ENCODE peak calls at places on chromosome 3, in eight cellular contexts. V is CD4-positive, alpha-beta memory T cell; Q is tibial nerve; R is CD8-positive, alpha-beta memory T cell; U is heart right ventricle; E is tibial artery; L is thoracic aorta; Z is IMR-90. M is an unnamed sample. For H3K4me1, the result is how much of the 10 kb centered on the place peaks cover.

GRCh38 chr3:55690746-55691540 is 203.8 kb upstream of the WNT5A start:
- DNase-seq in V (no peak), Q (no peak), R (no peak), U (no peak), E (no peak), L (no peak), Z (no peak), M (no peak)

GRCh38 chr3:25910997-25911396 is 121.1 kb downstream of the OXSM start:
- DNase-seq in V (peak), Q (peak), R (no peak), U (no peak), E (no peak), L (no peak), Z (peak), M (no peak)

GRCh38 chr3:193812078-193812725 is 219.2 kb downstream of the OPA1 start:
- DNase-seq in V (no peak), Q (no peak), R (no peak), U (no peak), E (no peak), L (no peak), Z (no peak), M (no peak)

GRCh38 chr3:64896173-64896925 is 208.5 kb upstream of the ADAMTS9 start:
- DNase-seq in V (no peak), Q (no peak), R (no peak), U (no peak), E (no peak), L (no peak), Z (no peak), M (no peak)

GRCh38 chr3:133535971-133536634 is 37.4 kb upstream of the CDV3 start:
- DNase-seq in V (no peak), Q (peak), R (no peak), U (peak), E (peak), L (no peak), Z (peak), M (peak)

GRCh38 chr3:193078996-193079731 is 161.5 kb upstream of the MB21D2 start:
- DNase-seq in V (no peak), Q (no peak), R (no peak), U (no peak), E (no peak), L (no peak), Z (no peak), M (no peak)

GRCh38 chr3:197333901-197334639 is 35.7 kb upstream of the DLG1 start:
- DNase-seq in V (no peak), Q (no peak), R (no peak), U (no peak), E (no peak), L (no peak), Z (no peak), M (no peak)

GRCh38 chr3:133371181-133371580 is 28.7 kb upstream of the BFSP2 start:
- DNase-seq in V (no peak), Q (no peak), R (no peak), U (no peak), E (no peak), L (no peak), Z (no peak), M (no peak)

GRCh38 chr3:33803252-33803651 is 4.8 kb downstream of the PDCD6IP start:
- DNase-seq in V (no peak), Q (no peak), R (no peak), U (no peak), E (no peak), L (no peak), Z (no peak), M (no peak)

GRCh38 chr3:141552440-141552991 is 65.7 kb downstream of the RASA2 start:
- DNase-seq in V (no peak), Q (no peak), R (no peak), U (no peak), E (no peak), L (no peak), Z (peak), M (no peak)

GRCh38 chr3:50299929-50300680 is 900 bp upstream of the HYAL3 start:
- DNase-seq in V (no peak), Q (no peak), R (no peak), U (no peak), E (no peak), L (no peak), Z (peak), M (no peak)

GRCh38 chr3:66452247-66453040 is 48.4 kb downstream of the LRIG1 start:
- DNase-seq in V (no peak), Q (peak), R (no peak), U (no peak), E (peak), L (no peak), Z (no peak), M (no peak)

GRCh38 chr3:66450389-66451022 is 50.3 kb downstream of the LRIG1 start:
- DNase-seq in V (no peak), Q (peak), R (no peak), U (peak), E (peak), L (no peak), Z (peak), M (no peak)

GRCh38 chr3:66454464-66454859 is 46.4 kb downstream of the LRIG1 start:
- DNase-seq in V (no peak), Q (no peak), R (no peak), U (no peak), E (no peak), L (no peak), Z (no peak), M (no peak)

GRCh38 chr3:66456711-66457173 is 44.1 kb downstream of the LRIG1 start:
- DNase-seq in V (no peak), Q (no peak), R (peak), U (peak), E (no peak), L (no peak), Z (no peak), M (no peak)

GRCh38 chr3:66453525-66454463 is 47.0 kb downstream of the LRIG1 start:
- DNase-seq in V (no peak), Q (no peak), R (no peak), U (no peak), E (peak), L (no peak), Z (no peak), M (no peak)
- H3K4me1 ChIP-seq in V (under half), Q (under half), R (under half), U (half or more), E (half or more), L (half or more), Z (under half), M (under half)

GRCh38 chr3:169777822-169778221 is 4.6 kb downstream of the MYNN start:
- DNase-seq in V (no peak), Q (no peak), R (no peak), U (no peak), E (no peak), L (no peak), Z (no peak), M (no peak)

GRCh38 chr3:169772530-169772950 is 656 bp upstream of the MYNN start:
- DNase-seq in V (no peak), Q (peak), R (peak), U (peak), E (peak), L (no peak), Z (peak), M (peak)

GRCh38 chr3:169771651-169772529 is 1.3 kb upstream of the MYNN start:
- DNase-seq in V (peak), Q (peak), R (peak), U (peak), E (peak), L (no peak), Z (peak), M (peak)

GRCh38 chr3:169772951-169773816 is at the start of gene MYNN:
- DNase-seq in V (peak), Q (peak), R (peak), U (peak), E (peak), L (peak), Z (peak), M (peak)

GRCh38 chr3:169774186-169774585 is 990 bp downstream of the MYNN start:
- DNase-seq in V (no peak), Q (no peak), R (no peak), U (no peak), E (no peak), L (no peak), Z (peak), M (no peak)
- H3K4me3 ChIP-seq in V (no peak), Q (no peak), R (peak), U (peak), E (peak), L (peak), Z (peak), M (peak)

GRCh38 chr3:178761461-178761860 is 225.2 kb downstream of the KCNMB2 start:
- DNase-seq in V (no peak), Q (no peak), R (no peak), U (no peak), E (no peak), L (no peak), Z (no peak), M (no peak)

GRCh38 chr3:178768072-178768864 is 232.0 kb downstream of the KCNMB2 start:
- DNase-seq in V (no peak), Q (no peak), R (no peak), U (no peak), E (no peak), L (no peak), Z (no peak), M (no peak)

GRCh38 chr3:178762382-178762781 is 226.1 kb downstream of the KCNMB2 start:
- DNase-seq in V (no peak), Q (no peak), R (no peak), U (no peak), E (no peak), L (no peak), Z (no peak), M (no peak)

GRCh38 chr3:178767558-178767957 is 231.3 kb downstream of the KCNMB2 start:
- DNase-seq in V (no peak), Q (no peak), R (no peak), U (no peak), E (no peak), L (no peak), Z (no peak), M (no peak)

DNA sequence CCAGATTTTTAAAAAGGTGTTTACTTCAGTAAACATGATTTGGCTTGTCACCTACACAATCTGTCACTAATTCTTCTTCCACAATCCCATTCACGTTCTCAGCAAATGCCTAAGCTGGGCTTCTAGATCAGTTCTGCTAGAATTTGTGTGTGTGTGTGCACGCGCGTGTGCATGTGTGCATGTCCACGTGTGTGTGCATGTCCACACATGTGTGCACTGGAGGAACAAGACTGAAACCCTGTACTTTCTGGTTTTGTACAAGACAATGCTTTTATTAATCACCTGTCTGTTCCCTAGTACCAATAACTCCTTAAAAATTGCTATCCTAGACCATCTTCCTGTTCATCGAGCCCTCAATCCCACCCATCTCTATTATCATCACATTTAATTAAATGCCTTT is 229.2 kb downstream of the KCNMB2 start:
- DNase-seq in V (no peak), Q (no peak), R (no peak), U (no peak), E (no peak), L (no peak), Z (no peak), M (no peak)
- H3K27ac ChIP-seq in V (no peak), Q (no peak), R (no peak), U (no peak), E (no peak), L (no peak), Z (no peak), M (no peak)

GRCh38 chr3:9416139-9416780 is 18.8 kb downstream of the SETD5 start:
- DNase-seq in V (no peak), Q (no peak), R (no peak), U (no peak), E (no peak), L (no peak), Z (peak), M (no peak)

GRCh38 chr3:9422712-9423424 is 25.5 kb downstream of the SETD5 start:
- DNase-seq in V (peak), Q (peak), R (no peak), U (peak), E (peak), L (peak), Z (peak), M (peak)

GRCh38 chr3:9415485-9416138 is 18.2 kb downstream of the SETD5 start:
- DNase-seq in V (no peak), Q (no peak), R (no peak), U (no peak), E (no peak), L (no peak), Z (no peak), M (no peak)

GRCh38 chr3:9420850-9421549 is 23.6 kb downstream of the SETD5 start:
- DNase-seq in V (no peak), Q (no peak), R (no peak), U (no peak), E (no peak), L (no peak), Z (peak), M (no peak)
- H3K4me1 ChIP-seq in V (under half), Q (under half), R (under half), U (half or more), E (half or more), L (half or more), Z (under half), M (under half)

M was measured in SJSA1.